ENCODE peak calls at places on chromosomes 4 and X, in nine cellular contexts. F, O, U, M, V, A, L, X and N are unnamed samples.

GRCh38 chr4:109436504-109436903 is 2.9 kb downstream of the SEC24B start:
- DNase-seq in F (no peak), O (no peak), U (no peak), M (no peak), V (no peak), A (no peak), L (no peak), X (no peak), N (no peak)

GRCh38 chrX:7330971-7331746 is 183.2 kb upstream of the PUDP start:
- DNase-seq in F (no peak), O (peak; percentile 94), U (no peak), M (no peak), V (no peak), A (no peak), L (no peak), X (no peak), N (no peak)

GRCh38 chr4:182254381-182254780 is 11.2 kb downstream of the TENM3 start:
- DNase-seq in F (no peak), O (no peak), U (no peak), M (no peak), V (no peak), A (no peak), L (no peak), X (no peak), N (no peak)

GRCh38 chr4:158538176-158538575 is 16.5 kb downstream of the RXFP1 start:
- DNase-seq in F (no peak), O (peak; percentile 22), U (no peak), M (no peak), V (no peak), A (no peak), L (no peak), X (no peak), N (no peak)

GRCh38 chr4:140995058-140995457 is 138.2 kb downstream of the RNF150 start:
- DNase-seq in F (no peak), O (no peak), U (no peak), M (no peak), V (no peak), A (no peak), L (no peak), X (no peak), N (no peak)

GRCh38 chr4:112704991-112705845 is 68.3 kb downstream of the LARP7 start:
- DNase-seq in F (peak; percentile 59), O (peak; percentile 35), U (peak; percentile 51), M (peak; percentile 12), V (no peak), A (peak; percentile 13), L (peak; percentile 39), X (no peak), N (no peak)

GRCh38 chrX:34578237-34578636 is 78.8 kb downstream of the TMEM47 start:
- DNase-seq in F (no peak), O (peak; percentile 31), U (no peak), M (peak; percentile 18), V (no peak), A (no peak), L (no peak), X (no peak), N (no peak)

GRCh38 chr4:41214158-41215146 is at the start of gene APBB2:
- DNase-seq in F (peak; percentile 68), O (peak; percentile 94), U (peak; percentile 97), M (peak; percentile 95), V (no peak), A (peak; percentile 95), L (peak; percentile 91), X (peak; percentile 24), N (no peak)

GRCh38 chrX:23398570-23398969 is 63.9 kb downstream of the PTCHD1 start:
- DNase-seq in F (no peak), O (no peak), U (no peak), M (no peak), V (no peak), A (no peak), L (no peak), X (no peak), N (no peak)

GRCh38 chrX:149639568-149639967 is 8.0 kb upstream of the TMEM185A start:
- DNase-seq in F (no peak), O (no peak), U (no peak), M (no peak), V (no peak), A (no peak), L (no peak), X (no peak), N (no peak)

GRCh38 chrX:52359614-52360232 is 9.1 kb upstream of the XAGE2 start:
- DNase-seq in F (no peak), O (peak; percentile 16), U (no peak), M (no peak), V (no peak), A (no peak), L (no peak), X (no peak), N (no peak)

GRCh38 chrX:10485331-10485730 is 135.1 kb downstream of the MID1 start:
- DNase-seq in F (no peak), O (no peak), U (no peak), M (no peak), V (no peak), A (no peak), L (no peak), X (no peak), N (no peak)

GRCh38 chrX:19739683-19740082 is 147.7 kb downstream of the SH3KBP1 start:
- DNase-seq in F (peak; percentile 71), O (peak; percentile 63), U (peak; percentile 59), M (peak; percentile 37), V (peak; percentile 14), A (peak; percentile 71), L (no peak), X (no peak), N (no peak)

GRCh38 chr4:71239365-71239764 is 99.5 kb upstream of the SLC4A4 start:
- DNase-seq in F (no peak), O (no peak), U (no peak), M (no peak), V (no peak), A (no peak), L (no peak), X (no peak), N (no peak)

GRCh38 chr4:173415885-173416658 is 17.2 kb upstream of the SCRG1 start:
- DNase-seq in F (no peak), O (no peak), U (no peak), M (no peak), V (no peak), A (peak; percentile 24), L (no peak), X (no peak), N (no peak)

GRCh38 chr4:101205878-101206277 is 141.4 kb downstream of the PPP3CA start:
- DNase-seq in F (peak; percentile 70), O (peak; percentile 50), U (no peak), M (no peak), V (peak; percentile 34), A (no peak), L (no peak), X (peak; percentile 36), N (peak; percentile 4)

GRCh38 chr4:182845618-182846017 is 71.6 kb downstream of the DCTD start:
- DNase-seq in F (no peak), O (no peak), U (no peak), M (no peak), V (no peak), A (no peak), L (no peak), X (no peak), N (no peak)

GRCh38 chr4:47690611-47691010 is 147.3 kb downstream of the CORIN start:
- DNase-seq in F (no peak), O (no peak), U (no peak), M (no peak), V (no peak), A (no peak), L (no peak), X (no peak), N (no peak)

GRCh38 chr4:55827582-55827981 is 8.0 kb downstream of the EXOC1L start:
- DNase-seq in F (no peak), O (no peak), U (no peak), M (no peak), V (no peak), A (no peak), L (no peak), X (no peak), N (no peak)

GRCh38 chr4:19051751-19052296 is 1030.3 kb upstream of the LCORL start:
- DNase-seq in F (no peak), O (no peak), U (no peak), M (no peak), V (no peak), A (no peak), L (no peak), X (no peak), N (no peak)

GRCh38 chrX:106170318-106170717 is 2.2 kb downstream of the PWWP3B start:
- DNase-seq in F (no peak), O (no peak), U (no peak), M (no peak), V (no peak), A (no peak), L (no peak), X (no peak), N (no peak)

GRCh38 chr4:20577702-20578101 is 122.6 kb upstream of the PACRGL start:
- DNase-seq in F (no peak), O (no peak), U (no peak), M (no peak), V (no peak), A (no peak), L (no peak), X (no peak), N (no peak)

GRCh38 chr4:89056953-89057398 is at the start of gene FAM13A:
- DNase-seq in F (no peak), O (peak; percentile 92), U (peak; percentile 89), M (peak; percentile 90), V (peak; percentile 55), A (peak; percentile 72), L (peak; percentile 29), X (no peak), N (no peak)